ENCODE peak calls at places on chromosomes 12 and 14, in eight cellular contexts. Q is A549, A is endothelial cell of umbilical vein, G is K562, X is HCT116, O is HepG2, J is GM12878, N is H1. S is an unnamed sample.

GRCh38 chr12:16385779-16386646 is 38.6 kb downstream of the MGST1 start:
- DNase-seq in N (no peak), X (no peak), Q (peak), J (peak), O (peak), A (peak), G (no peak), S (peak)

GRCh38 chr14:54175298-54175942 is 218.8 kb upstream of the BMP4 start:
- DNase-seq in J (peak), Q (peak), O (peak), X (peak), A (peak), N (peak), G (peak), S (peak)

GRCh38 chr14:60161176-60162107 is 3.8 kb downstream of the DHRS7 start:
- DNase-seq in X (no peak), J (no peak), N (no peak), Q (no peak), A (no peak), O (peak), G (no peak), S (peak)

GRCh38 chr12:104741072-104741471 is 217.0 kb downstream of the SLC41A2 start:
- DNase-seq in X (no peak), G (no peak), A (no peak), N (no peak), Q (no peak), J (no peak), O (no peak), S (no peak)

GRCh38 chr12:4441355-4442330 is 4.0 kb downstream of the FGF6 start:
- DNase-seq in A (no peak), O (no peak), X (no peak), Q (no peak), N (peak), G (no peak), J (no peak), S (peak)

GRCh38 chr14:21263284-21264024 is 5.8 kb downstream of the HNRNPC start:
- DNase-seq in O (no peak), G (no peak), J (no peak), X (no peak), A (no peak), Q (no peak), N (peak), S (peak)

GRCh38 chr12:120404271-120404670 is 33.6 kb upstream of the COX6A1 start:
- DNase-seq in Q (no peak), A (no peak), O (no peak), N (no peak), X (no peak), G (no peak), J (no peak), S (no peak)

GRCh38 chr12:54627304-54627703 is 7.4 kb downstream of the LACRT start:
- DNase-seq in Q (no peak), A (no peak), X (no peak), G (no peak), N (no peak), J (no peak), O (no peak), S (no peak)

GRCh38 chr12:64611430-64612286 is 1.4 kb downstream of the RASSF3 start:
- DNase-seq in O (no peak), A (peak), G (no peak), J (no peak), Q (no peak), N (no peak), X (no peak), S (peak)

GRCh38 chr12:29148065-29148957 is 767 bp upstream of the FAR2 start:
- DNase-seq in A (peak), N (peak), X (no peak), J (no peak), G (peak), Q (peak), O (no peak), S (peak)

GRCh38 chr14:61699092-61699491 is 3.8 kb downstream of the HIF1A start:
- DNase-seq in O (no peak), Q (no peak), A (no peak), X (no peak), J (no peak), G (no peak), N (no peak), S (no peak)

GRCh38 chr14:69687963-69688649 is 76.7 kb downstream of the SUSD6 start:
- DNase-seq in G (no peak), Q (no peak), J (no peak), A (no peak), O (peak), X (no peak), N (no peak), S (no peak)

GRCh38 chr12:69269736-69270135 is 30.4 kb downstream of the CPSF6 start:
- DNase-seq in Q (no peak), G (no peak), X (no peak), J (no peak), N (no peak), O (no peak), A (no peak), S (no peak)

GRCh38 chr12:30905483-30906009 is 21.0 kb upstream of the TSPAN11 start:
- DNase-seq in X (no peak), A (no peak), N (no peak), J (no peak), O (no peak), G (no peak), Q (no peak), S (no peak)

GRCh38 chr12:12398026-12398859 is 41.4 kb downstream of the BORCS5 start:
- DNase-seq in Q (peak), J (no peak), A (peak), O (peak), G (no peak), X (no peak), N (no peak), S (peak)

GRCh38 chr14:49923881-49924280 is 31.0 kb downstream of the ARF6 start:
- DNase-seq in X (no peak), J (no peak), A (no peak), O (no peak), Q (no peak), G (no peak), N (peak), S (no peak)

GRCh38 chr12:45483571-45483970 is 245.9 kb upstream of the ARID2 start:
- DNase-seq in O (no peak), Q (no peak), N (no peak), J (no peak), G (no peak), A (no peak), X (no peak), S (no peak)

GRCh38 chr12:3017281-3017680 is 58.1 kb downstream of the TEAD4 start:
- DNase-seq in A (no peak), O (no peak), N (no peak), Q (no peak), G (no peak), X (no peak), J (no peak), S (no peak)

GRCh38 chr14:88166616-88167015 is 156.5 kb downstream of the KCNK10 start:
- DNase-seq in J (no peak), X (no peak), O (no peak), N (no peak), Q (peak), A (no peak), G (no peak), S (no peak)

GRCh38 chr12:66648336-66648735 is 30.5 kb downstream of the GRIP1 start:
- DNase-seq in G (no peak), J (no peak), Q (no peak), N (no peak), X (no peak), A (no peak), O (peak), S (no peak)

GRCh38 chr14:45262637-45263036 is 9.6 kb upstream of the MIS18BP1 start:
- DNase-seq in N (no peak), G (no peak), X (no peak), J (no peak), O (no peak), A (no peak), Q (no peak), S (no peak)

GRCh38 chr14:23080474-23080873 is 14.5 kb downstream of the ACIN1 start:
- DNase-seq in X (no peak), Q (no peak), N (no peak), O (no peak), A (no peak), G (no peak), J (no peak), S (no peak)

GRCh38 chr14:23079716-23080115 is 15.2 kb downstream of the ACIN1 start:
- DNase-seq in G (no peak), X (no peak), Q (no peak), O (no peak), A (no peak), J (no peak), N (no peak), S (no peak)

GRCh38 chr14:23077962-23078361 is 17.0 kb downstream of the ACIN1 start:
- DNase-seq in A (no peak), G (no peak), Q (no peak), O (no peak), N (no peak), X (no peak), J (no peak), S (no peak)

GRCh38 chr14:23076785-23077408 is 18.0 kb downstream of the ACIN1 start:
- DNase-seq in G (no peak), N (no peak), A (peak), O (peak), X (no peak), J (no peak), Q (no peak), S (peak)

GRCh38 chr14:23078692-23079116 is 16.2 kb downstream of the ACIN1 start:
- DNase-seq in O (peak), Q (peak), X (no peak), J (no peak), N (no peak), G (no peak), A (peak), S (peak)
- TF ChIP-seq MAX in O (no peak), Q (peak), X (peak), J (no peak), N (no peak), G (no peak), A (peak), S (peak)

GRCh38 chr14:71856199-71856919 is 75.9 kb upstream of the RGS6 start:
- DNase-seq in O (no peak), A (no peak), G (no peak), N (no peak), X (no peak), Q (no peak), J (peak), S (peak)

GRCh38 chr14:71852201-71852600 is 80.0 kb upstream of the RGS6 start:
- DNase-seq in J (no peak), Q (no peak), X (no peak), O (no peak), N (no peak), G (no peak), A (no peak), S (peak)

DNA sequence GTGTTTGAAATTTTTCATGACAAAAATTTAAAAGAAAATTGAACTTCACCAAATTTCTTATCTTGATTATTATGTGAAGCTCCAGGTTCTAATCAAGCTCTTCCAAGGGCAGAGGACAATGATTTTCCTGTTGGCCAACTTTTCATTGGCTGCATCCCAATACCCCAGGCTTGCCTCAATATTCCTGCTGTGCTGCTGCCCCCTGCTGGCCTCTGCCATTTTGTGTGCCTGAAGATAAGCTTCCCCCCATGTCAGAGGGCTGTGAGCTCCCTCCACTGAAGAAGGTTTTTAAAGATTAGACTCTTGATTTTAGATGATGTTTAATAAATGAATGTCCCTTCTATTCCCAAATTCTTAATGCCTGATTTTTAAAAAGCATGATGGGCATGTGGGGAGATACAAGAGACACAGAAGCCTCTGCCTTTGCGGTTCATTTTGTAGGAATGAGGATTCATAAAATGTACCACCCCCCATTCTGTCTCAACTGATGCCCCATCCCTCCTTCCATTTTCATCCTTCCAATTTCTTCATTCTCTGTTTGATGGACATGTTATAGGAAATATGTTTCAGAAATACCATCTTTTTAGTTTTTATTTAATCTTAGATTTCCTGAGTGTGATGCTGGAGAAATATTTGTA is 76.7 kb upstream of the RGS6 start:
- DNase-seq in X (peak), G (peak), O (peak), N (peak), J (peak), Q (peak), A (peak), S (peak)
- H3K4me3 ChIP-seq in X (no peak), G (no peak), O (no peak), N (no peak), J (no peak), Q (no peak), A (no peak), S (no peak)

GRCh38 chr12:124573839-124574786 is 6.7 kb upstream of the NCOR2 start:
- DNase-seq in O (no peak), A (no peak), X (no peak), G (peak), N (no peak), J (no peak), Q (no peak), S (peak)

GRCh38 chr12:124577986-124578385 is 10.6 kb upstream of the NCOR2 start:
- DNase-seq in G (no peak), X (no peak), Q (no peak), A (no peak), N (no peak), O (no peak), J (no peak), S (no peak)

GRCh38 chr12:124577374-124577773 is 10.0 kb upstream of the NCOR2 start:
- DNase-seq in A (no peak), G (no peak), X (no peak), J (no peak), Q (no peak), N (no peak), O (no peak), S (no peak)

GRCh38 chr12:124578445-124578844 is 11.0 kb upstream of the NCOR2 start:
- DNase-seq in O (no peak), A (no peak), G (no peak), X (no peak), N (no peak), Q (no peak), J (no peak), S (no peak)

DNA sequence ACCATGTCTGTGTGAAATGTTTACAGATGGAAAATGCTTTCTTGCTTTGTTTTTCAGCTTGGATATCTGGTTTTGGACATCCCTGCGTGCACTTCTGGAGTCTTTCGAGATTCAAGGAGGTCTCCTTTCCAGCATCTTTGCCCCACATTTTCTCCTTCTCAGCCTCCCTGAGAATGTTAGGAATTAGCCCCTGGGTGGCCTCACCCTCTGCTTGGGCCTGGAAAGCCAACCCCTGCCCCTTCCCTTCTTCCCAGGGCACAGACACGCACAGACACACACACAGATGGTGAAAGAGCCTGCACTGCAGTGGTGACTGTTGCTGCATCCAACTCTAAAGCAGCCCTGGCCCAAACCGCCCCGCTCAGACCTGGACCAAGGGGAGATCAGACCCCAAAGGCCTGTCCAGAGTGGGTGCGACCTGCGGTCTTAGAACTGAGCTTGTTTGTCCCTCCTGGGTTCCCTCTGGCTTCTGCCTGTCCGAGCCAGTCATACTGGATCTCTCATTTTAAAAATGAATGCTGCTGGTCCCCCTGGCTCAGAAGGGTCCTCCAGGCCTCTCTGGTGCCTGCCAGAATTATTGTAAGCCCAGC is 8.7 kb upstream of the NCOR2 start:
- DNase-seq in N (no peak), X (no peak), G (no peak), J (no peak), O (no peak), A (no peak), Q (no peak), S (no peak)
- TF ChIP-seq POLR2A in N (no peak), X (no peak), G (no peak), J (no peak), O (no peak), A (no peak), Q (no peak), S (no peak)

DNA sequence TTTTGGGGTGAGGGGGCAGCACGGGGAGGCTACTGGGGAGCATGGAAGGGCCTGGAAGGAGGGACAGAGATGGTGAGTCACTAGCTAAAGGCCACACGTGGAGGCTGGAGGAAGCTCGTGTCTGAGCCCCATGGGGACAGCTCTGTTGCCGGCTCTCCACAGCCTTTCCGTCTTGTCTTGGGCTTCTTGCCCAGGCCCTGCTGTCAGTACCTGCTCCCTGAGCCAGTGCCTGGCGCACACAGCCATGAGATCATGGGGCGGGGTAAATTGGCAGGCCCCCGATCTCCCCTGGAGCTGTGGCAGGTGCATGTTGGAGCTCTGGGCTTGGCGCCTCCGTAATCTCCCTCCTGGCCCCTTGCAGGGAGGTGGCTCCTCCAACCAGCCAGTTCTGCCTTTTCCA is 16.1 kb upstream of the KRT80 start:
- DNase-seq in A (peak), G (no peak), Q (no peak), X (no peak), J (no peak), N (no peak), O (no peak), S (peak)
- TF ChIP-seq MAX in A (no peak), G (no peak), Q (peak), X (no peak), J (no peak), N (no peak), O (no peak), S (peak)

GRCh38 chr12:9123741-9124140 is 8.0 kb upstream of the A2M start:
- DNase-seq in G (no peak), Q (no peak), N (no peak), A (peak), O (no peak), X (no peak), J (no peak), S (no peak)
- H3K4me3 ChIP-seq in G (no peak), Q (no peak), N (no peak), A (no peak), O (no peak), X (no peak), J (no peak), S (no peak)

DNA sequence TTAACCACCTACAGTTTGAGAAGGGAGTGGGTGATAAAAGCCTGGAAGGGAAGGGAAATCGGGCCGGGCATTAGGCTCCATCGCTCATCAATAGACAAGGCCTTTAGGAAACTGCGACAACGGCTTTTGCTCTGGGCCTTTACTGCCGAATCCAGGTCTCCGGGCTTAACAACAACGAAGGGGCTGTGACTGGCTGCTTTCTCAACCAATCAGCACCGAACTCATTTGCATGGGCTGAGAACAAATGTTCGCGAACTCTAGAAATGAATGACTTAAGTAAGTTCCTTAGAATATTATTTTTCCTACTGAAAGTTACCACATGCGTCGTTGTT is 263 bp upstream of the RNU7-1 start:
- DNase-seq in A (no peak), N (peak), G (peak), J (no peak), Q (peak), O (peak), X (peak), S (peak)
- TF ChIP-seq POLR2A in A (no peak), N (no peak), G (no peak), J (no peak), Q (no peak), O (no peak), X (no peak), S (no peak)

GRCh38 chr12:75783093-75783877 is 248.3 kb downstream of the PHLDA1 start:
- DNase-seq in X (no peak), Q (no peak), A (no peak), O (no peak), J (no peak), G (no peak), N (no peak), S (no peak)
- TF ChIP-seq MAX in X (no peak), Q (no peak), A (no peak), O (no peak), J (no peak), G (no peak), N (no peak), S (no peak)

GRCh38 chr14:65173973-65174693 is 71.8 kb upstream of the MAX start:
- DNase-seq in Q (no peak), O (no peak), X (no peak), A (no peak), N (peak), G (no peak), J (no peak), S (no peak)

GRCh38 chr14:65169351-65169750 is 67.0 kb upstream of the MAX start:
- DNase-seq in G (no peak), A (no peak), N (no peak), O (no peak), J (peak), X (no peak), Q (no peak), S (no peak)

GRCh38 chr14:65168840-65169239 is 66.5 kb upstream of the MAX start:
- DNase-seq in G (no peak), N (no peak), X (peak), O (no peak), A (no peak), J (no peak), Q (no peak), S (peak)

GRCh38 chr14:65170318-65170717 is 68.0 kb upstream of the MAX start:
- DNase-seq in O (no peak), X (no peak), A (no peak), N (no peak), Q (no peak), J (no peak), G (no peak), S (no peak)

DNA sequence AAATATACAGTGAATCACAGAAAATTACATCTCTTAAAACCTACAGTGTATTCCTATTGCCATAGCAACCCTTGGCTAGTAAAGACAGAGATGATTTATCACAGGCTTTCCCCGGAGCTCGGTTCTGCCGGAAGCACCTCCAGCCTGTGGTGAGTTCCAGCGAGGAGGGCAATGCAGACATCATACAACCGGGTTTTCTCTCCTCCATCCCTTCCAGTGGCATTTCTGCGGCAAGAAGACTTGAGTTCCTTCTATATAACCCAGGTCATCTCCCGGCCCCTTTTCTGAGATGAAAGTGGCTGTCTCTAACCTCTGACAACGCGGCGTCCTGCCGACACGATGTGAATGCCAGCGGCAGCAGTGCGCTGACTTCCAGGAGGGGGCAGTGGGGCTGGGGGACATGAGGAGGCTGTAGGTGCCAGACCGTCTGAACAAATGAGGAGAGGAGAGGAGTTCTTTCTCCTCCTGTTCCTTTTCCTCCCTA is 68.5 kb upstream of the MAX start:
- DNase-seq in A (peak), N (peak), Q (peak), G (no peak), J (peak), X (no peak), O (no peak), S (peak)
- H3K4me3 ChIP-seq in A (peak), N (no peak), Q (peak), G (no peak), J (peak), X (no peak), O (peak), S (no peak)

S was measured in NB4.